ENCODE peak calls at places on chromosome 19, in four cellular contexts. One of them, this sample, is unnamed.

GRCh38 chr19:13980340-13980739 is 25.8 kb downstream of the RFX1 start:
- DNase-seq in frontal cortex: no peak
- DNase-seq in GM18507: no peak
- DNase-seq in fibroblast of villous mesenchyme: no peak
- DNase-seq in this sample: no peak

GRCh38 chr19:39974377-39975155 is 3.6 kb downstream of the PSMC4 start:
- DNase-seq in GM18507: no peak
- DNase-seq in frontal cortex: no peak
- DNase-seq in fibroblast of villous mesenchyme: no peak
- DNase-seq in this sample: no peak

GRCh38 chr19:8663920-8664670 is 33.7 kb downstream of the NFILZ start:
- DNase-seq in fibroblast of villous mesenchyme: no peak
- DNase-seq in GM18507: no peak
- DNase-seq in frontal cortex: no peak
- DNase-seq in this sample: no peak

GRCh38 chr19:5588906-5589676 is 21.3 kb upstream of the TINCR start:
- DNase-seq in fibroblast of villous mesenchyme: no peak
- DNase-seq in frontal cortex: no peak
- DNase-seq in GM18507: no peak
- DNase-seq in this sample: no peak

GRCh38 chr19:29483944-29484581 is 41.7 kb upstream of the VSTM2B start:
- DNase-seq in fibroblast of villous mesenchyme: no peak
- DNase-seq in GM18507: no peak
- DNase-seq in frontal cortex: no peak
- DNase-seq in this sample: no peak

GRCh38 chr19:41861098-41861768 is 1.2 kb downstream of the RPS19 start:
- DNase-seq in fibroblast of villous mesenchyme: no peak
- DNase-seq in GM18507: no peak
- DNase-seq in frontal cortex: no peak
- DNase-seq in this sample: no peak

GRCh38 chr19:35206379-35206778 is 22.2 kb downstream of the FAM187B start:
- DNase-seq in GM18507: no peak
- DNase-seq in frontal cortex: no peak
- DNase-seq in fibroblast of villous mesenchyme: no peak
- DNase-seq in this sample: peak; percentile 57

GRCh38 chr19:14090509-14091085 is at the start of gene SAMD1:
- DNase-seq in frontal cortex: peak; percentile 93
- DNase-seq in fibroblast of villous mesenchyme: peak; percentile 97
- DNase-seq in GM18507: peak; percentile 65
- DNase-seq in this sample: peak; percentile 74

GRCh38 chr19:48364564-48365363 is 597 bp downstream of the SYNGR4 start:
- DNase-seq in GM18507: no peak
- DNase-seq in fibroblast of villous mesenchyme: no peak
- DNase-seq in frontal cortex: no peak
- DNase-seq in this sample: no peak

GRCh38 chr19:14325134-14325533 is 56.1 kb upstream of the ADGRE5 start:
- DNase-seq in frontal cortex: no peak
- DNase-seq in fibroblast of villous mesenchyme: no peak
- DNase-seq in GM18507: no peak
- DNase-seq in this sample: no peak

GRCh38 chr19:7395360-7395781 is 46.6 kb downstream of the ARHGEF18 start:
- DNase-seq in frontal cortex: no peak
- DNase-seq in GM18507: no peak
- DNase-seq in fibroblast of villous mesenchyme: peak; percentile 15
- DNase-seq in this sample: no peak

GRCh38 chr19:3210347-3211017 is 14.0 kb upstream of the CELF5 start:
- DNase-seq in frontal cortex: no peak
- DNase-seq in fibroblast of villous mesenchyme: peak; percentile 13
- DNase-seq in GM18507: peak; percentile 59
- DNase-seq in this sample: peak; percentile 66

GRCh38 chr19:821228-821975 is at the start of gene PLPPR3:
- DNase-seq in GM18507: no peak
- DNase-seq in frontal cortex: peak; percentile 49
- DNase-seq in fibroblast of villous mesenchyme: no peak
- DNase-seq in this sample: no peak

GRCh38 chr19:48837081-48837524 is 812 bp upstream of the HSD17B14 start:
- DNase-seq in GM18507: peak; percentile 83
- DNase-seq in fibroblast of villous mesenchyme: peak; percentile 87
- DNase-seq in frontal cortex: peak; percentile 80
- DNase-seq in this sample: no peak

GRCh38 chr19:16619456-16619855 is 8.5 kb downstream of the MED26 start:
- DNase-seq in GM18507: no peak
- DNase-seq in fibroblast of villous mesenchyme: no peak
- DNase-seq in frontal cortex: no peak
- DNase-seq in this sample: no peak

GRCh38 chr19:55344444-55344843 is 4.8 kb downstream of the KMT5C start:
- DNase-seq in fibroblast of villous mesenchyme: peak; percentile 44
- DNase-seq in GM18507: no peak
- DNase-seq in frontal cortex: no peak
- DNase-seq in this sample: no peak

GRCh38 chr19:58033741-58034475 is at the start of gene ZSCAN1:
- DNase-seq in frontal cortex: peak; percentile 99
- DNase-seq in fibroblast of villous mesenchyme: peak; percentile 68
- DNase-seq in GM18507: no peak
- DNase-seq in this sample: no peak

GRCh38 chr19:7386308-7386707 is 37.6 kb downstream of the ARHGEF18 start:
- DNase-seq in frontal cortex: no peak
- DNase-seq in GM18507: no peak
- DNase-seq in fibroblast of villous mesenchyme: no peak
- DNase-seq in this sample: no peak

GRCh38 chr19:38644719-38645118 is 2.7 kb upstream of the ACTN4 start:
- DNase-seq in fibroblast of villous mesenchyme: no peak
- DNase-seq in GM18507: no peak
- DNase-seq in frontal cortex: no peak
- DNase-seq in this sample: peak; percentile 89

GRCh38 chr19:38362076-38362945 is 12.1 kb upstream of the PSMD8 start:
- DNase-seq in fibroblast of villous mesenchyme: peak; percentile 54
- DNase-seq in GM18507: no peak
- DNase-seq in frontal cortex: peak; percentile 60
- DNase-seq in this sample: peak; percentile 66

GRCh38 chr19:17915940-17916593 is 16.7 kb upstream of the CCDC124 start:
- DNase-seq in frontal cortex: no peak
- DNase-seq in fibroblast of villous mesenchyme: no peak
- DNase-seq in GM18507: no peak
- DNase-seq in this sample: peak; percentile 82

GRCh38 chr19:7211191-7211988 is 82.8 kb downstream of the INSR start:
- DNase-seq in GM18507: no peak
- DNase-seq in fibroblast of villous mesenchyme: peak; percentile 61
- DNase-seq in frontal cortex: no peak
- DNase-seq in this sample: peak; percentile 40

GRCh38 chr19:48418317-48419064 is 25.0 kb downstream of the GRIN2D start:
- DNase-seq in frontal cortex: no peak
- DNase-seq in fibroblast of villous mesenchyme: peak; percentile 23
- DNase-seq in GM18507: no peak
- DNase-seq in this sample: no peak

GRCh38 chr19:20186163-20186562 is 19.1 kb downstream of the ZNF486 start:
- DNase-seq in frontal cortex: no peak
- DNase-seq in GM18507: no peak
- DNase-seq in fibroblast of villous mesenchyme: peak; percentile 9
- DNase-seq in this sample: no peak

GRCh38 chr19:39412867-39413268 is 399 bp downstream of the PLEKHG2 start:
- DNase-seq in fibroblast of villous mesenchyme: no peak
- DNase-seq in frontal cortex: no peak
- DNase-seq in GM18507: no peak
- DNase-seq in this sample: peak; percentile 25

GRCh38 chr19:1774999-1775772 is 21.9 kb downstream of the ONECUT3 start:
- DNase-seq in frontal cortex: no peak
- DNase-seq in GM18507: no peak
- DNase-seq in fibroblast of villous mesenchyme: peak; percentile 40
- DNase-seq in this sample: no peak

GRCh38 chr19:954272-954671 is 28.4 kb downstream of the ARID3A start:
- DNase-seq in fibroblast of villous mesenchyme: no peak
- DNase-seq in frontal cortex: no peak
- DNase-seq in GM18507: no peak
- DNase-seq in this sample: no peak

GRCh38 chr19:43913383-43913782 is 21.7 kb downstream of the ZNF45 start:
- DNase-seq in fibroblast of villous mesenchyme: no peak
- DNase-seq in GM18507: no peak
- DNase-seq in frontal cortex: no peak
- DNase-seq in this sample: no peak

GRCh38 chr19:45250216-45250831 is 747 bp upstream of the MARK4 start:
- DNase-seq in frontal cortex: no peak
- DNase-seq in fibroblast of villous mesenchyme: no peak
- DNase-seq in GM18507: no peak
- DNase-seq in this sample: peak; percentile 14

GRCh38 chr19:55418185-55418584 is 10.6 kb upstream of the UBE2S start:
- DNase-seq in frontal cortex: peak; percentile 70
- DNase-seq in GM18507: no peak
- DNase-seq in fibroblast of villous mesenchyme: peak; percentile 85
- DNase-seq in this sample: peak; percentile 82

GRCh38 chr19:45670670-45671453 is 2.8 kb downstream of the GIPR start:
- DNase-seq in fibroblast of villous mesenchyme: peak; percentile 88
- DNase-seq in GM18507: peak; percentile 93
- DNase-seq in frontal cortex: peak; percentile 85
- DNase-seq in this sample: peak; percentile 91